ENCODE peak calls at places on chromosomes 11 and 22, in ten cellular contexts. One of them, this sample, is unnamed.

GRCh38 chr11:26109658-26110393 is 222.1 kb upstream of the ANO3 start:
- DNase-seq in Ammon's horn: no peak
- DNase-seq in AG04449: no peak
- DNase-seq in kidney: no peak
- DNase-seq in GM12892: no peak
- DNase-seq in NCI-H1092: no peak
- DNase-seq in transverse colon: no peak
- DNase-seq in EL: no peak
- DNase-seq in naive thymus-derived CD4-positive, alpha-beta T cell: no peak
- DNase-seq in stimulated activated CD4-positive, alpha-beta T cell treated with anti-CD3 and anti-CD28 coated beads, Interleukin-12 subunit alpha, Interleukin-12 subunit beta, amount 100 ng/mL, for 48 hours: no peak
- DNase-seq in this sample: no peak

GRCh38 chr22:42202669-42203068 is 67.8 kb downstream of the TCF20 start:
- DNase-seq in Ammon's horn: no peak
- DNase-seq in AG04449: peak; percentile 5
- DNase-seq in kidney: no peak
- DNase-seq in GM12892: no peak
- DNase-seq in NCI-H1092: no peak
- DNase-seq in transverse colon: no peak
- DNase-seq in EL: peak; percentile 36
- DNase-seq in naive thymus-derived CD4-positive, alpha-beta T cell: no peak
- DNase-seq in stimulated activated CD4-positive, alpha-beta T cell treated with anti-CD3 and anti-CD28 coated beads, Interleukin-12 subunit alpha, Interleukin-12 subunit beta, amount 100 ng/mL, for 48 hours: peak; percentile 27
- DNase-seq in this sample: no peak

GRCh38 chr11:65884716-65885092 is 3.6 kb downstream of the FIBP start:
- DNase-seq in Ammon's horn: peak; percentile 86
- DNase-seq in AG04449: no peak
- DNase-seq in kidney: peak; percentile 91
- DNase-seq in GM12892: peak; percentile 92
- DNase-seq in NCI-H1092: peak; percentile 69
- DNase-seq in transverse colon: peak; percentile 83
- DNase-seq in EL: peak; percentile 70
- DNase-seq in naive thymus-derived CD4-positive, alpha-beta T cell: peak; percentile 68
- DNase-seq in stimulated activated CD4-positive, alpha-beta T cell treated with anti-CD3 and anti-CD28 coated beads, Interleukin-12 subunit alpha, Interleukin-12 subunit beta, amount 100 ng/mL, for 48 hours: peak; percentile 78
- DNase-seq in this sample: peak; percentile 89

GRCh38 chr11:24734742-24735141 is 237.9 kb downstream of the LUZP2 start:
- DNase-seq in Ammon's horn: no peak
- DNase-seq in AG04449: no peak
- DNase-seq in kidney: no peak
- DNase-seq in GM12892: no peak
- DNase-seq in NCI-H1092: no peak
- DNase-seq in transverse colon: no peak
- DNase-seq in EL: no peak
- DNase-seq in naive thymus-derived CD4-positive, alpha-beta T cell: no peak
- DNase-seq in stimulated activated CD4-positive, alpha-beta T cell treated with anti-CD3 and anti-CD28 coated beads, Interleukin-12 subunit alpha, Interleukin-12 subunit beta, amount 100 ng/mL, for 48 hours: no peak
- DNase-seq in this sample: no peak

GRCh38 chr22:36853407-36854099 is 7.3 kb upstream of the NCF4 start:
- DNase-seq in Ammon's horn: peak; percentile 45
- DNase-seq in AG04449: no peak
- DNase-seq in kidney: peak; percentile 88
- DNase-seq in GM12892: peak; percentile 65
- DNase-seq in NCI-H1092: peak; percentile 50
- DNase-seq in transverse colon: peak; percentile 76
- DNase-seq in EL: peak; percentile 60
- DNase-seq in naive thymus-derived CD4-positive, alpha-beta T cell: peak; percentile 78
- DNase-seq in stimulated activated CD4-positive, alpha-beta T cell treated with anti-CD3 and anti-CD28 coated beads, Interleukin-12 subunit alpha, Interleukin-12 subunit beta, amount 100 ng/mL, for 48 hours: peak; percentile 87
- DNase-seq in this sample: peak; percentile 78

GRCh38 chr11:75606099-75606498 is 44.0 kb downstream of the SERPINH1 start:
- DNase-seq in Ammon's horn: no peak
- DNase-seq in AG04449: no peak
- DNase-seq in kidney: no peak
- DNase-seq in GM12892: no peak
- DNase-seq in NCI-H1092: no peak
- DNase-seq in transverse colon: no peak
- DNase-seq in EL: no peak
- DNase-seq in naive thymus-derived CD4-positive, alpha-beta T cell: no peak
- DNase-seq in stimulated activated CD4-positive, alpha-beta T cell treated with anti-CD3 and anti-CD28 coated beads, Interleukin-12 subunit alpha, Interleukin-12 subunit beta, amount 100 ng/mL, for 48 hours: no peak
- DNase-seq in this sample: no peak

GRCh38 chr22:37617431-37617830 is 8.8 kb downstream of the GGA1 start:
- DNase-seq in Ammon's horn: no peak
- DNase-seq in AG04449: no peak
- DNase-seq in kidney: no peak
- DNase-seq in GM12892: no peak
- DNase-seq in NCI-H1092: no peak
- DNase-seq in transverse colon: no peak
- DNase-seq in EL: no peak
- DNase-seq in naive thymus-derived CD4-positive, alpha-beta T cell: no peak
- DNase-seq in stimulated activated CD4-positive, alpha-beta T cell treated with anti-CD3 and anti-CD28 coated beads, Interleukin-12 subunit alpha, Interleukin-12 subunit beta, amount 100 ng/mL, for 48 hours: no peak
- DNase-seq in this sample: no peak

GRCh38 chr11:125123947-125124633 is 12.7 kb upstream of the TMEM218 start:
- DNase-seq in Ammon's horn: peak; percentile 63
- DNase-seq in AG04449: no peak
- DNase-seq in kidney: peak; percentile 77
- DNase-seq in GM12892: peak; percentile 19
- DNase-seq in NCI-H1092: peak; percentile 5
- DNase-seq in transverse colon: peak; percentile 50
- DNase-seq in EL: peak; percentile 42
- DNase-seq in naive thymus-derived CD4-positive, alpha-beta T cell: no peak
- DNase-seq in stimulated activated CD4-positive, alpha-beta T cell treated with anti-CD3 and anti-CD28 coated beads, Interleukin-12 subunit alpha, Interleukin-12 subunit beta, amount 100 ng/mL, for 48 hours: no peak
- DNase-seq in this sample: peak; percentile 71

GRCh38 chr11:32826113-32826512 is 3.6 kb upstream of the PRRG4 start:
- DNase-seq in Ammon's horn: no peak
- DNase-seq in AG04449: no peak
- DNase-seq in kidney: no peak
- DNase-seq in GM12892: no peak
- DNase-seq in NCI-H1092: no peak
- DNase-seq in transverse colon: no peak
- DNase-seq in EL: no peak
- DNase-seq in naive thymus-derived CD4-positive, alpha-beta T cell: no peak
- DNase-seq in stimulated activated CD4-positive, alpha-beta T cell treated with anti-CD3 and anti-CD28 coated beads, Interleukin-12 subunit alpha, Interleukin-12 subunit beta, amount 100 ng/mL, for 48 hours: no peak
- DNase-seq in this sample: no peak

GRCh38 chr11:108501396-108501795 is 3.2 kb upstream of the POGLUT3 start:
- DNase-seq in Ammon's horn: no peak
- DNase-seq in AG04449: no peak
- DNase-seq in kidney: no peak
- DNase-seq in GM12892: no peak
- DNase-seq in NCI-H1092: no peak
- DNase-seq in transverse colon: no peak
- DNase-seq in EL: no peak
- DNase-seq in naive thymus-derived CD4-positive, alpha-beta T cell: no peak
- DNase-seq in stimulated activated CD4-positive, alpha-beta T cell treated with anti-CD3 and anti-CD28 coated beads, Interleukin-12 subunit alpha, Interleukin-12 subunit beta, amount 100 ng/mL, for 48 hours: no peak
- DNase-seq in this sample: no peak

GRCh38 chr11:13271060-13271693 is 6.4 kb upstream of the BMAL1 start:
- DNase-seq in Ammon's horn: no peak
- DNase-seq in AG04449: no peak
- DNase-seq in kidney: no peak
- DNase-seq in GM12892: no peak
- DNase-seq in NCI-H1092: no peak
- DNase-seq in transverse colon: peak; percentile 41
- DNase-seq in EL: no peak
- DNase-seq in naive thymus-derived CD4-positive, alpha-beta T cell: no peak
- DNase-seq in stimulated activated CD4-positive, alpha-beta T cell treated with anti-CD3 and anti-CD28 coated beads, Interleukin-12 subunit alpha, Interleukin-12 subunit beta, amount 100 ng/mL, for 48 hours: no peak
- DNase-seq in this sample: no peak

GRCh38 chr22:20498913-20499312 is 3.3 kb upstream of the KLHL22 start:
- DNase-seq in Ammon's horn: no peak
- DNase-seq in AG04449: no peak
- DNase-seq in kidney: no peak
- DNase-seq in GM12892: no peak
- DNase-seq in NCI-H1092: no peak
- DNase-seq in transverse colon: no peak
- DNase-seq in EL: no peak
- DNase-seq in naive thymus-derived CD4-positive, alpha-beta T cell: no peak
- DNase-seq in stimulated activated CD4-positive, alpha-beta T cell treated with anti-CD3 and anti-CD28 coated beads, Interleukin-12 subunit alpha, Interleukin-12 subunit beta, amount 100 ng/mL, for 48 hours: no peak
- DNase-seq in this sample: no peak

GRCh38 chr11:95764267-95764898 is 25.2 kb downstream of the FAM76B start:
- DNase-seq in Ammon's horn: peak; percentile 52
- DNase-seq in AG04449: no peak
- DNase-seq in kidney: no peak
- DNase-seq in GM12892: no peak
- DNase-seq in NCI-H1092: peak; percentile 36
- DNase-seq in transverse colon: no peak
- DNase-seq in EL: peak; percentile 39
- DNase-seq in naive thymus-derived CD4-positive, alpha-beta T cell: peak; percentile 52
- DNase-seq in stimulated activated CD4-positive, alpha-beta T cell treated with anti-CD3 and anti-CD28 coated beads, Interleukin-12 subunit alpha, Interleukin-12 subunit beta, amount 100 ng/mL, for 48 hours: no peak
- DNase-seq in this sample: peak; percentile 61

GRCh38 chr22:22401381-22401780 is 107.2 kb downstream of the ZNF280B start:
- DNase-seq in Ammon's horn: no peak
- DNase-seq in AG04449: no peak
- DNase-seq in kidney: no peak
- DNase-seq in GM12892: no peak
- DNase-seq in NCI-H1092: no peak
- DNase-seq in transverse colon: no peak
- DNase-seq in EL: no peak
- DNase-seq in naive thymus-derived CD4-positive, alpha-beta T cell: no peak
- DNase-seq in stimulated activated CD4-positive, alpha-beta T cell treated with anti-CD3 and anti-CD28 coated beads, Interleukin-12 subunit alpha, Interleukin-12 subunit beta, amount 100 ng/mL, for 48 hours: no peak
- DNase-seq in this sample: no peak

GRCh38 chr22:42994276-42994916 is 20.6 kb downstream of the PACSIN2 start:
- DNase-seq in Ammon's horn: no peak
- DNase-seq in AG04449: no peak
- DNase-seq in kidney: no peak
- DNase-seq in GM12892: no peak
- DNase-seq in NCI-H1092: no peak
- DNase-seq in transverse colon: peak; percentile 32
- DNase-seq in EL: no peak
- DNase-seq in naive thymus-derived CD4-positive, alpha-beta T cell: no peak
- DNase-seq in stimulated activated CD4-positive, alpha-beta T cell treated with anti-CD3 and anti-CD28 coated beads, Interleukin-12 subunit alpha, Interleukin-12 subunit beta, amount 100 ng/mL, for 48 hours: no peak
- DNase-seq in this sample: no peak

GRCh38 chr11:43124272-43124920 is 187.4 kb upstream of the API5 start:
- DNase-seq in Ammon's horn: no peak
- DNase-seq in AG04449: no peak
- DNase-seq in kidney: no peak
- DNase-seq in GM12892: no peak
- DNase-seq in NCI-H1092: no peak
- DNase-seq in transverse colon: no peak
- DNase-seq in EL: no peak
- DNase-seq in naive thymus-derived CD4-positive, alpha-beta T cell: no peak
- DNase-seq in stimulated activated CD4-positive, alpha-beta T cell treated with anti-CD3 and anti-CD28 coated beads, Interleukin-12 subunit alpha, Interleukin-12 subunit beta, amount 100 ng/mL, for 48 hours: no peak
- DNase-seq in this sample: no peak

GRCh38 chr22:19122752-19123492 is 710 bp upstream of the DGCR2 start:
- DNase-seq in Ammon's horn: no peak
- DNase-seq in AG04449: no peak
- DNase-seq in kidney: no peak
- DNase-seq in GM12892: no peak
- DNase-seq in NCI-H1092: no peak
- DNase-seq in transverse colon: peak; percentile 35
- DNase-seq in EL: peak; percentile 26
- DNase-seq in naive thymus-derived CD4-positive, alpha-beta T cell: no peak
- DNase-seq in stimulated activated CD4-positive, alpha-beta T cell treated with anti-CD3 and anti-CD28 coated beads, Interleukin-12 subunit alpha, Interleukin-12 subunit beta, amount 100 ng/mL, for 48 hours: no peak
- DNase-seq in this sample: peak; percentile 65

GRCh38 chr11:19122966-19123615 is 6.1 kb downstream of the ZDHHC13 start:
- DNase-seq in Ammon's horn: no peak
- DNase-seq in AG04449: no peak
- DNase-seq in kidney: no peak
- DNase-seq in GM12892: no peak
- DNase-seq in NCI-H1092: no peak
- DNase-seq in transverse colon: no peak
- DNase-seq in EL: no peak
- DNase-seq in naive thymus-derived CD4-positive, alpha-beta T cell: no peak
- DNase-seq in stimulated activated CD4-positive, alpha-beta T cell treated with anti-CD3 and anti-CD28 coated beads, Interleukin-12 subunit alpha, Interleukin-12 subunit beta, amount 100 ng/mL, for 48 hours: no peak
- DNase-seq in this sample: no peak

GRCh38 chr11:64923944-64924909 is at the start of gene PPP2R5B:
- DNase-seq in Ammon's horn: peak; percentile 100
- DNase-seq in AG04449: peak; percentile 72
- DNase-seq in kidney: peak; percentile 97
- DNase-seq in GM12892: peak; percentile 97
- DNase-seq in NCI-H1092: peak; percentile 54
- DNase-seq in transverse colon: peak; percentile 96
- DNase-seq in EL: peak; percentile 95
- DNase-seq in naive thymus-derived CD4-positive, alpha-beta T cell: peak; percentile 85
- DNase-seq in stimulated activated CD4-positive, alpha-beta T cell treated with anti-CD3 and anti-CD28 coated beads, Interleukin-12 subunit alpha, Interleukin-12 subunit beta, amount 100 ng/mL, for 48 hours: peak; percentile 86
- DNase-seq in this sample: peak; percentile 97

GRCh38 chr11:86671386-86672006 is 920 bp downstream of the ME3 start:
- DNase-seq in Ammon's horn: no peak
- DNase-seq in AG04449: no peak
- DNase-seq in kidney: peak; percentile 90
- DNase-seq in GM12892: no peak
- DNase-seq in NCI-H1092: peak; percentile 39
- DNase-seq in transverse colon: peak; percentile 82
- DNase-seq in EL: peak; percentile 58
- DNase-seq in naive thymus-derived CD4-positive, alpha-beta T cell: no peak
- DNase-seq in stimulated activated CD4-positive, alpha-beta T cell treated with anti-CD3 and anti-CD28 coated beads, Interleukin-12 subunit alpha, Interleukin-12 subunit beta, amount 100 ng/mL, for 48 hours: peak; percentile 8
- DNase-seq in this sample: peak; percentile 26

GRCh38 chr22:40178417-40179409 is 988 bp downstream of the TNRC6B start:
- DNase-seq in Ammon's horn: peak; percentile 59
- DNase-seq in AG04449: no peak
- DNase-seq in kidney: no peak
- DNase-seq in GM12892: no peak
- DNase-seq in NCI-H1092: peak; percentile 28
- DNase-seq in transverse colon: peak; percentile 37
- DNase-seq in EL: peak; percentile 79
- DNase-seq in naive thymus-derived CD4-positive, alpha-beta T cell: peak; percentile 20
- DNase-seq in stimulated activated CD4-positive, alpha-beta T cell treated with anti-CD3 and anti-CD28 coated beads, Interleukin-12 subunit alpha, Interleukin-12 subunit beta, amount 100 ng/mL, for 48 hours: peak; percentile 20
- DNase-seq in this sample: peak; percentile 38

GRCh38 chr11:97461934-97462333 is 1072.1 kb downstream of the JRKL start:
- DNase-seq in Ammon's horn: no peak
- DNase-seq in AG04449: no peak
- DNase-seq in kidney: peak; percentile 23
- DNase-seq in GM12892: no peak
- DNase-seq in NCI-H1092: no peak
- DNase-seq in transverse colon: no peak
- DNase-seq in EL: no peak
- DNase-seq in naive thymus-derived CD4-positive, alpha-beta T cell: no peak
- DNase-seq in stimulated activated CD4-positive, alpha-beta T cell treated with anti-CD3 and anti-CD28 coated beads, Interleukin-12 subunit alpha, Interleukin-12 subunit beta, amount 100 ng/mL, for 48 hours: no peak
- DNase-seq in this sample: peak; percentile 16

GRCh38 chr22:45263790-45264269 is 20.9 kb upstream of the UPK3A start:
- DNase-seq in Ammon's horn: peak; percentile 89
- DNase-seq in AG04449: no peak
- DNase-seq in kidney: peak; percentile 92
- DNase-seq in GM12892: peak; percentile 68
- DNase-seq in NCI-H1092: no peak
- DNase-seq in transverse colon: peak; percentile 72
- DNase-seq in EL: peak; percentile 80
- DNase-seq in naive thymus-derived CD4-positive, alpha-beta T cell: no peak
- DNase-seq in stimulated activated CD4-positive, alpha-beta T cell treated with anti-CD3 and anti-CD28 coated beads, Interleukin-12 subunit alpha, Interleukin-12 subunit beta, amount 100 ng/mL, for 48 hours: no peak
- DNase-seq in this sample: peak; percentile 87

GRCh38 chr11:72844356-72844755 is 30.1 kb downstream of the ATG16L2 start:
- DNase-seq in Ammon's horn: no peak
- DNase-seq in AG04449: no peak
- DNase-seq in kidney: no peak
- DNase-seq in GM12892: no peak
- DNase-seq in NCI-H1092: no peak
- DNase-seq in transverse colon: no peak
- DNase-seq in EL: no peak
- DNase-seq in naive thymus-derived CD4-positive, alpha-beta T cell: no peak
- DNase-seq in stimulated activated CD4-positive, alpha-beta T cell treated with anti-CD3 and anti-CD28 coated beads, Interleukin-12 subunit alpha, Interleukin-12 subunit beta, amount 100 ng/mL, for 48 hours: no peak
- DNase-seq in this sample: no peak

GRCh38 chr11:614583-615452 is 932 bp downstream of the IRF7 start:
- DNase-seq in Ammon's horn: no peak
- DNase-seq in AG04449: no peak
- DNase-seq in kidney: peak; percentile 84
- DNase-seq in GM12892: no peak
- DNase-seq in NCI-H1092: no peak
- DNase-seq in transverse colon: peak; percentile 61
- DNase-seq in EL: peak; percentile 36
- DNase-seq in naive thymus-derived CD4-positive, alpha-beta T cell: no peak
- DNase-seq in stimulated activated CD4-positive, alpha-beta T cell treated with anti-CD3 and anti-CD28 coated beads, Interleukin-12 subunit alpha, Interleukin-12 subunit beta, amount 100 ng/mL, for 48 hours: no peak
- DNase-seq in this sample: no peak